ENCODE peak calls at places on chromosome 17, in six cellular contexts. One of them, this sample, is unnamed.

GRCh38 chr17:17350491-17351355 is 47.5 kb downstream of the NT5M start:
- DNase-seq in heart right ventricle: no peak
- DNase-seq in stimulated activated CD4-positive, alpha-beta T cell treated with anti-CD3 and anti-CD28 coated beads, Interleukin-1b, Interleukin-23, amount 100 ng/mL, for 24 hours: no peak
- DNase-seq in EH: peak; percentile 45
- DNase-seq in NCI-H2107: no peak
- DNase-seq in aorta: peak; percentile 70
- DNase-seq in this sample: no peak

GRCh38 chr17:79587421-79587820 is 23.4 kb downstream of the RBFOX3 start:
- DNase-seq in heart right ventricle: no peak
- DNase-seq in stimulated activated CD4-positive, alpha-beta T cell treated with anti-CD3 and anti-CD28 coated beads, Interleukin-1b, Interleukin-23, amount 100 ng/mL, for 24 hours: no peak
- DNase-seq in EH: no peak
- DNase-seq in NCI-H2107: no peak
- DNase-seq in aorta: no peak
- DNase-seq in this sample: no peak

GRCh38 chr17:36068524-36068923 is 4.5 kb downstream of the CCL18 start:
- DNase-seq in heart right ventricle: no peak
- DNase-seq in stimulated activated CD4-positive, alpha-beta T cell treated with anti-CD3 and anti-CD28 coated beads, Interleukin-1b, Interleukin-23, amount 100 ng/mL, for 24 hours: no peak
- DNase-seq in EH: no peak
- DNase-seq in NCI-H2107: no peak
- DNase-seq in aorta: no peak
- DNase-seq in this sample: no peak

GRCh38 chr17:10177921-10178788 is 20.3 kb downstream of the GAS7 start:
- DNase-seq in heart right ventricle: no peak
- DNase-seq in stimulated activated CD4-positive, alpha-beta T cell treated with anti-CD3 and anti-CD28 coated beads, Interleukin-1b, Interleukin-23, amount 100 ng/mL, for 24 hours: no peak
- DNase-seq in EH: peak; percentile 56
- DNase-seq in NCI-H2107: no peak
- DNase-seq in aorta: no peak
- DNase-seq in this sample: peak; percentile 40

GRCh38 chr17:1031711-1032110 is 34.8 kb downstream of the TIMM22 start:
- DNase-seq in heart right ventricle: peak; percentile 85
- DNase-seq in stimulated activated CD4-positive, alpha-beta T cell treated with anti-CD3 and anti-CD28 coated beads, Interleukin-1b, Interleukin-23, amount 100 ng/mL, for 24 hours: no peak
- DNase-seq in EH: peak; percentile 44
- DNase-seq in NCI-H2107: no peak
- DNase-seq in aorta: peak; percentile 91
- DNase-seq in this sample: peak; percentile 83

GRCh38 chr17:6423931-6424330 is 11.0 kb downstream of the AIPL1 start:
- DNase-seq in heart right ventricle: no peak
- DNase-seq in stimulated activated CD4-positive, alpha-beta T cell treated with anti-CD3 and anti-CD28 coated beads, Interleukin-1b, Interleukin-23, amount 100 ng/mL, for 24 hours: no peak
- DNase-seq in EH: no peak
- DNase-seq in NCI-H2107: no peak
- DNase-seq in aorta: peak; percentile 42
- DNase-seq in this sample: no peak

GRCh38 chr17:33948299-33948698 is 306.8 kb upstream of the CCL2 start:
- DNase-seq in heart right ventricle: no peak
- DNase-seq in stimulated activated CD4-positive, alpha-beta T cell treated with anti-CD3 and anti-CD28 coated beads, Interleukin-1b, Interleukin-23, amount 100 ng/mL, for 24 hours: no peak
- DNase-seq in EH: no peak
- DNase-seq in NCI-H2107: no peak
- DNase-seq in aorta: no peak
- DNase-seq in this sample: no peak

GRCh38 chr17:79018045-79018695 is 5.8 kb upstream of the C1QTNF1 start:
- DNase-seq in heart right ventricle: no peak
- DNase-seq in stimulated activated CD4-positive, alpha-beta T cell treated with anti-CD3 and anti-CD28 coated beads, Interleukin-1b, Interleukin-23, amount 100 ng/mL, for 24 hours: no peak
- DNase-seq in EH: no peak
- DNase-seq in NCI-H2107: no peak
- DNase-seq in aorta: peak; percentile 57
- DNase-seq in this sample: no peak

GRCh38 chr17:57623620-57624019 is 121.5 kb downstream of the CCDC182 start:
- DNase-seq in heart right ventricle: no peak
- DNase-seq in stimulated activated CD4-positive, alpha-beta T cell treated with anti-CD3 and anti-CD28 coated beads, Interleukin-1b, Interleukin-23, amount 100 ng/mL, for 24 hours: no peak
- DNase-seq in EH: no peak
- DNase-seq in NCI-H2107: no peak
- DNase-seq in aorta: no peak
- DNase-seq in this sample: no peak

GRCh38 chr17:7858487-7858832 is 657 bp downstream of the CYB5D1 start:
- DNase-seq in heart right ventricle: peak; percentile 31
- DNase-seq in stimulated activated CD4-positive, alpha-beta T cell treated with anti-CD3 and anti-CD28 coated beads, Interleukin-1b, Interleukin-23, amount 100 ng/mL, for 24 hours: no peak
- DNase-seq in EH: peak; percentile 64
- DNase-seq in NCI-H2107: no peak
- DNase-seq in aorta: peak; percentile 83
- DNase-seq in this sample: peak; percentile 52

GRCh38 chr17:64148017-64148631 is 18.2 kb upstream of the ERN1 start:
- DNase-seq in heart right ventricle: no peak
- DNase-seq in stimulated activated CD4-positive, alpha-beta T cell treated with anti-CD3 and anti-CD28 coated beads, Interleukin-1b, Interleukin-23, amount 100 ng/mL, for 24 hours: no peak
- DNase-seq in EH: peak; percentile 43
- DNase-seq in NCI-H2107: no peak
- DNase-seq in aorta: no peak
- DNase-seq in this sample: no peak

GRCh38 chr17:66087073-66087472 is 104.9 kb downstream of the CEP112 start:
- DNase-seq in heart right ventricle: no peak
- DNase-seq in stimulated activated CD4-positive, alpha-beta T cell treated with anti-CD3 and anti-CD28 coated beads, Interleukin-1b, Interleukin-23, amount 100 ng/mL, for 24 hours: no peak
- DNase-seq in EH: peak; percentile 25
- DNase-seq in NCI-H2107: no peak
- DNase-seq in aorta: no peak
- DNase-seq in this sample: no peak

GRCh38 chr17:27808629-27809028 is 8.3 kb upstream of the NOS2 start:
- DNase-seq in heart right ventricle: no peak
- DNase-seq in stimulated activated CD4-positive, alpha-beta T cell treated with anti-CD3 and anti-CD28 coated beads, Interleukin-1b, Interleukin-23, amount 100 ng/mL, for 24 hours: no peak
- DNase-seq in EH: no peak
- DNase-seq in NCI-H2107: no peak
- DNase-seq in aorta: no peak
- DNase-seq in this sample: no peak

GRCh38 chr17:17816240-17816814 is 20.5 kb downstream of the SREBF1 start:
- DNase-seq in heart right ventricle: no peak
- DNase-seq in stimulated activated CD4-positive, alpha-beta T cell treated with anti-CD3 and anti-CD28 coated beads, Interleukin-1b, Interleukin-23, amount 100 ng/mL, for 24 hours: no peak
- DNase-seq in EH: no peak
- DNase-seq in NCI-H2107: no peak
- DNase-seq in aorta: no peak
- DNase-seq in this sample: no peak

This sample was measured in psoas muscle.